ENCODE peak calls at places on chromosomes 5 and 9, in seven cellular contexts. One of them, this sample, is unnamed.

GRCh38 chr5:167892352-167893115 is 398.9 kb upstream of the WWC1 start:
- DNase-seq in Jurkat, Clone E6-1: no peak
- DNase-seq in lung: no peak
- DNase-seq in stimulated activated CD4-positive, alpha-beta T cell treated with anti-CD3 and anti-CD28 coated beads, Interleukin-2, amount 100 ng/mL, for 4 hours: no peak
- DNase-seq in Karpas-422: no peak
- DNase-seq in OCI-M1: peak
- DNase-seq in AG20443: no peak
- DNase-seq in this sample: no peak

GRCh38 chr9:93862877-93863545 is 92.1 kb downstream of the BARX1 start:
- DNase-seq in Karpas-422: no peak
- DNase-seq in Jurkat, Clone E6-1: no peak
- DNase-seq in AG20443: no peak
- DNase-seq in lung: no peak
- DNase-seq in OCI-M1: no peak
- DNase-seq in stimulated activated CD4-positive, alpha-beta T cell treated with anti-CD3 and anti-CD28 coated beads, Interleukin-2, amount 100 ng/mL, for 4 hours: no peak
- DNase-seq in this sample: no peak

GRCh38 chr9:35538361-35539234 is 48.7 kb downstream of the RUSC2 start:
- DNase-seq in Jurkat, Clone E6-1: no peak
- DNase-seq in Karpas-422: no peak
- DNase-seq in lung: no peak
- DNase-seq in AG20443: peak
- DNase-seq in stimulated activated CD4-positive, alpha-beta T cell treated with anti-CD3 and anti-CD28 coated beads, Interleukin-2, amount 100 ng/mL, for 4 hours: no peak
- DNase-seq in OCI-M1: no peak
- DNase-seq in this sample: peak

GRCh38 chr9:134942421-134943119 is 24.9 kb upstream of the FCN1 start:
- DNase-seq in OCI-M1: no peak
- DNase-seq in stimulated activated CD4-positive, alpha-beta T cell treated with anti-CD3 and anti-CD28 coated beads, Interleukin-2, amount 100 ng/mL, for 4 hours: no peak
- DNase-seq in Karpas-422: no peak
- DNase-seq in AG20443: no peak
- DNase-seq in Jurkat, Clone E6-1: no peak
- DNase-seq in lung: no peak
- DNase-seq in this sample: no peak

GRCh38 chr9:130918102-130918869 is 20.8 kb downstream of the FIBCD1 start:
- DNase-seq in Jurkat, Clone E6-1: no peak
- DNase-seq in AG20443: no peak
- DNase-seq in OCI-M1: no peak
- DNase-seq in Karpas-422: no peak
- DNase-seq in stimulated activated CD4-positive, alpha-beta T cell treated with anti-CD3 and anti-CD28 coated beads, Interleukin-2, amount 100 ng/mL, for 4 hours: no peak
- DNase-seq in lung: no peak
- DNase-seq in this sample: no peak

GRCh38 chr9:40884072-40884901 is 244.2 kb downstream of the FOXD4L6 start:
- DNase-seq in Karpas-422: no peak
- DNase-seq in lung: no peak
- DNase-seq in Jurkat, Clone E6-1: no peak
- DNase-seq in OCI-M1: no peak
- DNase-seq in stimulated activated CD4-positive, alpha-beta T cell treated with anti-CD3 and anti-CD28 coated beads, Interleukin-2, amount 100 ng/mL, for 4 hours: no peak
- DNase-seq in AG20443: peak
- DNase-seq in this sample: no peak

GRCh38 chr5:17426104-17426739 is 71.8 kb upstream of the TAF11L2 start:
- DNase-seq in OCI-M1: peak
- DNase-seq in stimulated activated CD4-positive, alpha-beta T cell treated with anti-CD3 and anti-CD28 coated beads, Interleukin-2, amount 100 ng/mL, for 4 hours: no peak
- DNase-seq in Jurkat, Clone E6-1: no peak
- DNase-seq in Karpas-422: no peak
- DNase-seq in lung: no peak
- DNase-seq in AG20443: no peak
- DNase-seq in this sample: no peak

GRCh38 chr9:73869261-73869660 is 627.9 kb upstream of the RORB start:
- DNase-seq in AG20443: no peak
- DNase-seq in OCI-M1: peak
- DNase-seq in lung: no peak
- DNase-seq in Jurkat, Clone E6-1: peak
- DNase-seq in stimulated activated CD4-positive, alpha-beta T cell treated with anti-CD3 and anti-CD28 coated beads, Interleukin-2, amount 100 ng/mL, for 4 hours: peak
- DNase-seq in Karpas-422: no peak
- DNase-seq in this sample: peak

GRCh38 chr9:92954078-92954861 is 6.9 kb downstream of the FGD3 start:
- DNase-seq in Karpas-422: no peak
- DNase-seq in OCI-M1: no peak
- DNase-seq in AG20443: no peak
- DNase-seq in Jurkat, Clone E6-1: peak
- DNase-seq in stimulated activated CD4-positive, alpha-beta T cell treated with anti-CD3 and anti-CD28 coated beads, Interleukin-2, amount 100 ng/mL, for 4 hours: peak
- DNase-seq in lung: peak
- DNase-seq in this sample: peak

GRCh38 chr5:124599048-124599973 is 147.1 kb downstream of the ZNF608 start:
- DNase-seq in OCI-M1: no peak
- DNase-seq in Jurkat, Clone E6-1: peak
- DNase-seq in lung: peak
- DNase-seq in stimulated activated CD4-positive, alpha-beta T cell treated with anti-CD3 and anti-CD28 coated beads, Interleukin-2, amount 100 ng/mL, for 4 hours: no peak
- DNase-seq in AG20443: no peak
- DNase-seq in Karpas-422: peak
- DNase-seq in this sample: peak

GRCh38 chr5:163478126-163478981 is 17.9 kb downstream of the HMMR start:
- DNase-seq in OCI-M1: no peak
- DNase-seq in stimulated activated CD4-positive, alpha-beta T cell treated with anti-CD3 and anti-CD28 coated beads, Interleukin-2, amount 100 ng/mL, for 4 hours: no peak
- DNase-seq in lung: no peak
- DNase-seq in AG20443: peak
- DNase-seq in Jurkat, Clone E6-1: no peak
- DNase-seq in Karpas-422: no peak
- DNase-seq in this sample: peak

GRCh38 chr9:1959347-1959746 is 55.8 kb upstream of the SMARCA2 start:
- DNase-seq in Karpas-422: no peak
- DNase-seq in AG20443: no peak
- DNase-seq in Jurkat, Clone E6-1: no peak
- DNase-seq in stimulated activated CD4-positive, alpha-beta T cell treated with anti-CD3 and anti-CD28 coated beads, Interleukin-2, amount 100 ng/mL, for 4 hours: no peak
- DNase-seq in OCI-M1: no peak
- DNase-seq in lung: no peak
- DNase-seq in this sample: no peak

GRCh38 chr5:66454186-66455078 is 141.8 kb upstream of the MAST4 start:
- DNase-seq in Jurkat, Clone E6-1: no peak
- DNase-seq in Karpas-422: no peak
- DNase-seq in OCI-M1: no peak
- DNase-seq in lung: no peak
- DNase-seq in AG20443: peak
- DNase-seq in stimulated activated CD4-positive, alpha-beta T cell treated with anti-CD3 and anti-CD28 coated beads, Interleukin-2, amount 100 ng/mL, for 4 hours: no peak
- DNase-seq in this sample: peak

GRCh38 chr5:73544429-73545402 is 20.7 kb downstream of the ANKRA2 start:
- DNase-seq in AG20443: no peak
- DNase-seq in Jurkat, Clone E6-1: no peak
- DNase-seq in Karpas-422: no peak
- DNase-seq in OCI-M1: no peak
- DNase-seq in lung: peak
- DNase-seq in stimulated activated CD4-positive, alpha-beta T cell treated with anti-CD3 and anti-CD28 coated beads, Interleukin-2, amount 100 ng/mL, for 4 hours: no peak
- DNase-seq in this sample: peak

GRCh38 chr5:54689411-54690251 is 172.1 kb downstream of the SNX18 start:
- DNase-seq in Karpas-422: no peak
- DNase-seq in AG20443: no peak
- DNase-seq in Jurkat, Clone E6-1: no peak
- DNase-seq in OCI-M1: no peak
- DNase-seq in stimulated activated CD4-positive, alpha-beta T cell treated with anti-CD3 and anti-CD28 coated beads, Interleukin-2, amount 100 ng/mL, for 4 hours: no peak
- DNase-seq in lung: no peak
- DNase-seq in this sample: no peak

GRCh38 chr5:72064801-72065570 is 42.3 kb upstream of the MAP1B start:
- DNase-seq in lung: no peak
- DNase-seq in AG20443: no peak
- DNase-seq in Karpas-422: no peak
- DNase-seq in Jurkat, Clone E6-1: no peak
- DNase-seq in OCI-M1: no peak
- DNase-seq in stimulated activated CD4-positive, alpha-beta T cell treated with anti-CD3 and anti-CD28 coated beads, Interleukin-2, amount 100 ng/mL, for 4 hours: no peak
- DNase-seq in this sample: no peak

GRCh38 chr9:108444400-108445358 is 411.1 kb downstream of the ACTL7B start:
- DNase-seq in stimulated activated CD4-positive, alpha-beta T cell treated with anti-CD3 and anti-CD28 coated beads, Interleukin-2, amount 100 ng/mL, for 4 hours: no peak
- DNase-seq in OCI-M1: no peak
- DNase-seq in Karpas-422: no peak
- DNase-seq in Jurkat, Clone E6-1: no peak
- DNase-seq in AG20443: peak
- DNase-seq in lung: no peak
- DNase-seq in this sample: peak

GRCh38 chr9:14769235-14769580 is 46.7 kb upstream of the CER1 start:
- DNase-seq in AG20443: no peak
- DNase-seq in Karpas-422: peak
- DNase-seq in Jurkat, Clone E6-1: no peak
- DNase-seq in OCI-M1: peak
- DNase-seq in stimulated activated CD4-positive, alpha-beta T cell treated with anti-CD3 and anti-CD28 coated beads, Interleukin-2, amount 100 ng/mL, for 4 hours: no peak
- DNase-seq in lung: no peak
- DNase-seq in this sample: peak

GRCh38 chr5:73912755-73913365 is 286.9 kb downstream of the ARHGEF28 start:
- DNase-seq in Jurkat, Clone E6-1: peak
- DNase-seq in OCI-M1: no peak
- DNase-seq in Karpas-422: no peak
- DNase-seq in stimulated activated CD4-positive, alpha-beta T cell treated with anti-CD3 and anti-CD28 coated beads, Interleukin-2, amount 100 ng/mL, for 4 hours: no peak
- DNase-seq in lung: no peak
- DNase-seq in AG20443: no peak
- DNase-seq in this sample: no peak

GRCh38 chr5:150599917-150600511 is 40.4 kb upstream of the SYNPO start:
- DNase-seq in OCI-M1: no peak
- DNase-seq in Jurkat, Clone E6-1: no peak
- DNase-seq in lung: peak
- DNase-seq in Karpas-422: no peak
- DNase-seq in AG20443: peak
- DNase-seq in stimulated activated CD4-positive, alpha-beta T cell treated with anti-CD3 and anti-CD28 coated beads, Interleukin-2, amount 100 ng/mL, for 4 hours: no peak
- DNase-seq in this sample: peak

GRCh38 chr5:155759984-155760383 is 567.0 kb upstream of the SGCD start:
- DNase-seq in Karpas-422: no peak
- DNase-seq in lung: no peak
- DNase-seq in Jurkat, Clone E6-1: no peak
- DNase-seq in OCI-M1: no peak
- DNase-seq in AG20443: no peak
- DNase-seq in stimulated activated CD4-positive, alpha-beta T cell treated with anti-CD3 and anti-CD28 coated beads, Interleukin-2, amount 100 ng/mL, for 4 hours: no peak
- DNase-seq in this sample: no peak

GRCh38 chr5:17355585-17356346 is 138.3 kb downstream of the BASP1 start:
- DNase-seq in lung: no peak
- DNase-seq in stimulated activated CD4-positive, alpha-beta T cell treated with anti-CD3 and anti-CD28 coated beads, Interleukin-2, amount 100 ng/mL, for 4 hours: no peak
- DNase-seq in AG20443: no peak
- DNase-seq in OCI-M1: no peak
- DNase-seq in Jurkat, Clone E6-1: no peak
- DNase-seq in Karpas-422: no peak
- DNase-seq in this sample: peak

GRCh38 chr5:168088415-168089165 is 202.9 kb upstream of the WWC1 start:
- DNase-seq in Jurkat, Clone E6-1: no peak
- DNase-seq in Karpas-422: no peak
- DNase-seq in stimulated activated CD4-positive, alpha-beta T cell treated with anti-CD3 and anti-CD28 coated beads, Interleukin-2, amount 100 ng/mL, for 4 hours: no peak
- DNase-seq in OCI-M1: no peak
- DNase-seq in AG20443: no peak
- DNase-seq in lung: no peak
- DNase-seq in this sample: no peak

GRCh38 chr9:13688990-13689600 is 409.6 kb upstream of the MPDZ start:
- DNase-seq in AG20443: no peak
- DNase-seq in stimulated activated CD4-positive, alpha-beta T cell treated with anti-CD3 and anti-CD28 coated beads, Interleukin-2, amount 100 ng/mL, for 4 hours: no peak
- DNase-seq in lung: no peak
- DNase-seq in Karpas-422: no peak
- DNase-seq in Jurkat, Clone E6-1: no peak
- DNase-seq in OCI-M1: peak
- DNase-seq in this sample: peak

GRCh38 chr5:85109616-85110015 is 724.9 kb upstream of the EDIL3 start:
- DNase-seq in Karpas-422: no peak
- DNase-seq in AG20443: no peak
- DNase-seq in Jurkat, Clone E6-1: no peak
- DNase-seq in lung: no peak
- DNase-seq in OCI-M1: no peak
- DNase-seq in stimulated activated CD4-positive, alpha-beta T cell treated with anti-CD3 and anti-CD28 coated beads, Interleukin-2, amount 100 ng/mL, for 4 hours: no peak
- DNase-seq in this sample: no peak

GRCh38 chr5:5752844-5753243 is 330.4 kb downstream of the ICE1 start:
- DNase-seq in OCI-M1: no peak
- DNase-seq in AG20443: no peak
- DNase-seq in Karpas-422: no peak
- DNase-seq in lung: no peak
- DNase-seq in Jurkat, Clone E6-1: no peak
- DNase-seq in stimulated activated CD4-positive, alpha-beta T cell treated with anti-CD3 and anti-CD28 coated beads, Interleukin-2, amount 100 ng/mL, for 4 hours: no peak
- DNase-seq in this sample: no peak

GRCh38 chr5:162209005-162209605 is 141.5 kb downstream of the GABRG2 start:
- DNase-seq in stimulated activated CD4-positive, alpha-beta T cell treated with anti-CD3 and anti-CD28 coated beads, Interleukin-2, amount 100 ng/mL, for 4 hours: no peak
- DNase-seq in AG20443: no peak
- DNase-seq in Jurkat, Clone E6-1: peak
- DNase-seq in OCI-M1: peak
- DNase-seq in lung: no peak
- DNase-seq in Karpas-422: peak
- DNase-seq in this sample: peak

GRCh38 chr9:128254855-128255759 is 20.7 kb downstream of the GOLGA2 start:
- DNase-seq in Jurkat, Clone E6-1: peak
- DNase-seq in AG20443: peak
- DNase-seq in OCI-M1: peak
- DNase-seq in lung: peak
- DNase-seq in Karpas-422: peak
- DNase-seq in stimulated activated CD4-positive, alpha-beta T cell treated with anti-CD3 and anti-CD28 coated beads, Interleukin-2, amount 100 ng/mL, for 4 hours: peak
- DNase-seq in this sample: no peak

GRCh38 chr5:62144395-62145022 is 161.5 kb upstream of the KIF2A start:
- DNase-seq in stimulated activated CD4-positive, alpha-beta T cell treated with anti-CD3 and anti-CD28 coated beads, Interleukin-2, amount 100 ng/mL, for 4 hours: no peak
- DNase-seq in OCI-M1: no peak
- DNase-seq in AG20443: peak
- DNase-seq in lung: peak
- DNase-seq in Jurkat, Clone E6-1: no peak
- DNase-seq in Karpas-422: no peak
- DNase-seq in this sample: peak

GRCh38 chr5:108642170-108642906 is 105.4 kb upstream of the FER start:
- DNase-seq in stimulated activated CD4-positive, alpha-beta T cell treated with anti-CD3 and anti-CD28 coated beads, Interleukin-2, amount 100 ng/mL, for 4 hours: peak
- DNase-seq in AG20443: peak
- DNase-seq in lung: peak
- DNase-seq in OCI-M1: peak
- DNase-seq in Jurkat, Clone E6-1: peak
- DNase-seq in Karpas-422: peak
- DNase-seq in this sample: peak

GRCh38 chr9:36443581-36443980 is 43.5 kb upstream of the RNF38 start:
- DNase-seq in lung: no peak
- DNase-seq in AG20443: peak
- DNase-seq in stimulated activated CD4-positive, alpha-beta T cell treated with anti-CD3 and anti-CD28 coated beads, Interleukin-2, amount 100 ng/mL, for 4 hours: no peak
- DNase-seq in OCI-M1: no peak
- DNase-seq in Karpas-422: no peak
- DNase-seq in Jurkat, Clone E6-1: no peak
- DNase-seq in this sample: peak

GRCh38 chr9:125355601-125356000 is 94.0 kb downstream of the GAPVD1 start:
- DNase-seq in Karpas-422: no peak
- DNase-seq in lung: no peak
- DNase-seq in OCI-M1: no peak
- DNase-seq in stimulated activated CD4-positive, alpha-beta T cell treated with anti-CD3 and anti-CD28 coated beads, Interleukin-2, amount 100 ng/mL, for 4 hours: no peak
- DNase-seq in Jurkat, Clone E6-1: no peak
- DNase-seq in AG20443: no peak
- DNase-seq in this sample: no peak